ENCODE peak calls at places on chromosomes 12 and 14, in six cellular contexts. Q is ACHN; D is activated T-helper 1 cell treated with Interleukin-2 at 50 U/mL for 16 hours; Y is psoas muscle; U is activated naive CD8-positive, alpha-beta T cell treated with anti-CD3 and anti-CD28 coated beads, Interleukin-2, amount 50 U/mL, for 16 hours; G is ELR. W is an unnamed sample.

GRCh38 chr12:14960548-14961465 is 594 bp downstream of the ARHGDIB start:
- DNase-seq in D (peak), U (no peak), Q (no peak), G (peak), Y (no peak), W (peak)

GRCh38 chr14:75531660-75532317 is 9.5 kb downstream of the BATF start:
- DNase-seq in D (no peak), G (peak), Y (no peak), U (no peak), Q (no peak), W (no peak)

GRCh38 chr14:22850944-22851790 is 14.8 kb downstream of the MMP14 start:
- DNase-seq in U (no peak), Y (peak), D (no peak), G (peak), Q (peak), W (no peak)

GRCh38 chr14:102924632-102925588 is 2.4 kb downstream of the AMN start:
- DNase-seq in Y (no peak), U (no peak), Q (no peak), D (no peak), G (peak), W (no peak)

GRCh38 chr12:30286345-30286926 is 409.2 kb downstream of the IPO8 start:
- DNase-seq in U (no peak), Q (peak), D (no peak), G (peak), Y (no peak), W (no peak)

GRCh38 chr12:12693111-12693671 is 2.8 kb downstream of the GPR19 start:
- DNase-seq in Q (no peak), U (no peak), G (no peak), Y (no peak), D (no peak), W (no peak)

GRCh38 chr12:88336071-88336768 is 194.1 kb downstream of the TMTC3 start:
- DNase-seq in G (no peak), Q (no peak), D (no peak), Y (no peak), U (no peak), W (no peak)

GRCh38 chr12:29396774-29397173 is 15.8 kb upstream of the ERGIC2 start:
- DNase-seq in Q (no peak), U (no peak), D (no peak), G (no peak), Y (no peak), W (no peak)

GRCh38 chr12:128796439-128797118 is 27.2 kb downstream of the SLC15A4 start:
- DNase-seq in D (no peak), Y (no peak), Q (no peak), G (no peak), U (no peak), W (no peak)

GRCh38 chr12:48972213-48973021 is 882 bp upstream of the WNT10B start:
- DNase-seq in Q (no peak), G (peak), U (no peak), Y (no peak), D (no peak), W (no peak)

GRCh38 chr12:132525833-132526455 is 36.0 kb downstream of the FBRSL1 start:
- DNase-seq in U (no peak), G (no peak), Q (no peak), D (no peak), Y (no peak), W (no peak)

GRCh38 chr14:38663382-38663781 is 407.5 kb upstream of the CLEC14A start:
- DNase-seq in Q (no peak), Y (no peak), G (no peak), D (no peak), U (no peak), W (no peak)

GRCh38 chr12:4786795-4787194 is 66.6 kb downstream of the GALNT8 start:
- DNase-seq in Q (no peak), U (no peak), D (no peak), G (no peak), Y (no peak), W (no peak)

GRCh38 chr14:59705866-59706265 is 129.3 kb upstream of the CCDC175 start:
- DNase-seq in U (no peak), Y (no peak), D (no peak), Q (no peak), G (no peak), W (no peak)

W was measured in effector CD4-positive, alpha-beta T cell.